ENCODE peak calls at places on chromosomes 11 and 22, in six cellular contexts. E is HCT116, B is H1, M is K562, A is GM12878, U is SK-N-SH. N is an unnamed sample.

GRCh38 chr11:29438815-29439214 is 578.0 kb downstream of the KCNA4 start:
- DNase-seq in U (no peak), E (no peak), A (no peak), M (no peak), B (no peak), N (no peak)

GRCh38 chr11:119149371-119150275 is 771 bp downstream of the ABCG4 start:
- DNase-seq in M (no peak), U (peak), A (no peak), E (no peak), B (no peak), N (no peak)

GRCh38 chr11:1531418-1531817 is 40.7 kb downstream of the DUSP8 start:
- DNase-seq in B (no peak), U (no peak), M (no peak), A (no peak), E (no peak), N (no peak)

GRCh38 chr11:23988381-23989006 is 508.4 kb upstream of the LUZP2 start:
- DNase-seq in M (no peak), E (no peak), A (no peak), B (no peak), U (no peak), N (no peak)

GRCh38 chr11:123753110-123753509 is 1.2 kb downstream of the OR6X1 start:
- DNase-seq in U (no peak), E (no peak), A (no peak), M (no peak), B (no peak), N (no peak)

GRCh38 chr11:103609117-103610066 is 427.0 kb upstream of the DDI1 start:
- DNase-seq in B (no peak), U (no peak), E (peak), A (no peak), M (no peak), N (peak)

GRCh38 chr22:29820941-29821789 is 16.9 kb downstream of the ASCC2 start:
- DNase-seq in E (peak), M (peak), B (no peak), U (peak), A (peak), N (peak)

GRCh38 chr11:59615132-59615636 is 390 bp downstream of the OSBP start:
- DNase-seq in A (no peak), E (peak), U (no peak), M (peak), B (peak), N (peak)

GRCh38 chr11:8258289-8258688 is 5.4 kb downstream of the LMO1 start:
- DNase-seq in E (no peak), U (no peak), B (no peak), M (no peak), A (no peak), N (no peak)

GRCh38 chr11:110710520-110711381 is 1.5 kb downstream of the ARHGAP20 start:
- DNase-seq in U (peak), M (no peak), E (no peak), A (no peak), B (no peak), N (peak)

GRCh38 chr11:117724104-117724503 is 72.9 kb downstream of the DSCAML1 start:
- DNase-seq in B (no peak), U (no peak), E (no peak), M (no peak), A (no peak), N (no peak)

GRCh38 chr11:422249-422656 is 7.5 kb upstream of the SIGIRR start:
- DNase-seq in U (no peak), E (no peak), B (no peak), A (no peak), M (peak), N (no peak)

GRCh38 chr11:113521737-113522517 is 46.7 kb upstream of the DRD2 start:
- DNase-seq in E (no peak), U (no peak), M (no peak), A (no peak), B (no peak), N (no peak)

GRCh38 chr11:71451596-71452353 is 1.2 kb upstream of the NADSYN1 start:
- DNase-seq in B (peak), A (no peak), M (peak), E (no peak), U (no peak), N (peak)

GRCh38 chr11:12914401-12914912 is 94.7 kb upstream of the RASSF10 start:
- DNase-seq in U (peak), B (peak), M (peak), A (no peak), E (no peak), N (peak)

GRCh38 chr22:44625981-44626687 is 75.9 kb upstream of the PRR5 start:
- DNase-seq in M (peak), B (peak), E (peak), U (peak), A (peak), N (peak)

GRCh38 chr11:60970369-60970774 is 1.1 kb upstream of the CD6 start:
- DNase-seq in E (peak), M (peak), A (no peak), B (no peak), U (peak), N (no peak)

GRCh38 chr11:117930668-117931330 is 1.6 kb upstream of the TMPRSS13 start:
- DNase-seq in A (no peak), B (no peak), U (no peak), E (no peak), M (no peak), N (no peak)

GRCh38 chr11:132888226-132888625 is 644.1 kb downstream of the OPCML start:
- DNase-seq in U (no peak), B (no peak), A (no peak), E (no peak), M (no peak), N (no peak)

GRCh38 chr11:77201370-77201769 is 73.3 kb downstream of the MYO7A start:
- DNase-seq in U (no peak), E (no peak), A (no peak), M (no peak), B (no peak), N (no peak)

GRCh38 chr11:134272381-134273316 is 3.5 kb upstream of the GLB1L3 start:
- DNase-seq in B (peak), A (no peak), E (no peak), U (peak), M (peak), N (no peak)

GRCh38 chr11:26580929-26581328 is 8.9 kb upstream of the MUC15 start:
- DNase-seq in A (no peak), M (no peak), E (no peak), B (no peak), U (no peak), N (no peak)

GRCh38 chr11:70141490-70142014 is 61.5 kb upstream of the FADD start:
- DNase-seq in B (peak), A (no peak), M (no peak), E (no peak), U (no peak), N (no peak)

GRCh38 chr11:97140885-97141494 is 751.2 kb downstream of the JRKL start:
- DNase-seq in B (no peak), E (no peak), M (peak), U (peak), A (no peak), N (peak)

GRCh38 chr11:12536566-12536965 is 137.7 kb upstream of the TEAD1 start:
- DNase-seq in A (no peak), E (no peak), U (no peak), M (no peak), B (no peak), N (no peak)

GRCh38 chr22:25235547-25236290 is 16.3 kb downstream of the CRYBB2 start:
- DNase-seq in A (no peak), E (peak), B (peak), U (peak), M (peak), N (peak)

GRCh38 chr22:24400726-24401596 is 26.4 kb upstream of the ADORA2A start:
- DNase-seq in E (no peak), A (peak), B (no peak), M (no peak), U (no peak), N (no peak)

GRCh38 chr22:19143967-19144400 is 467 bp downstream of the ESS2 start:
- DNase-seq in U (no peak), B (no peak), E (no peak), M (peak), A (no peak), N (no peak)

GRCh38 chr22:24996420-24996952 is 44.0 kb downstream of the KIAA1671 start:
- DNase-seq in A (no peak), E (peak), M (no peak), U (peak), B (peak), N (peak)

GRCh38 chr11:67264886-67265632 is 1.2 kb upstream of the GRK2 start:
- DNase-seq in E (no peak), M (no peak), A (no peak), U (no peak), B (no peak), N (no peak)
- TF ChIP-seq JUND in E (no peak), M (no peak), A (no peak), U (no peak), B (no peak), N (no peak)

DNA sequence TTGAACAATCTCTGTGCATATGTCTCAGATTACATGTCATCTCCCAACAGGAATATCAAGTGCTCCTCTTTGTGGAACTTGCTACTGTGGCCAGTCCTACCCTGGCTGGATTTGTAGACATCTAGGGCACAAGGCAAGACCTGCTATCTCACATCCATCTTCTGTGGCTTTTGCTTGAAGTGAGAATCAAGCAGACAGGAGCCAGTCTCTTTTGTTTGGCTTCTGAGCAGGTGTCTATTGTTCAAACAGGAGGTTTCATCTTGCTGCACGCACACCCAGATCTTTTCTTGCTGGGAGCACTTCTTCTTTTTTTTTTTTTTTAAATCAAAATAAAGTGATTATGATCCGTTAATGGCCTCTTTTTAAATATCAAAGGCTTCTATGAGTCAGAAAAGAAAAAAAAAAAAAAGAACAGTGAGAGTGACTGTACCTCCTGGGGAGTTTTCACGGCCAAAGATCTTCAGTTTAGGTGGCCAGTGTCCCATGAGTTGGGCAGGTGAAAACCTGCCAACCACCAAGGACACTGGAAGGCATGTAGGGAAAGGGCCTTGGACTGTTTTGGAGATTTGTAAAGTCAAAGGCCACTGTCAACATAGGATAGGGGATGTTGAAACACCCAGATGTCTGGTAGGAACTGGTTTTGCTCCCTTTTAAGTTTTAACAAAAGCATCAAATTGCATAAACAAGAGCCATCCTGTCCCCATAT is 78.1 kb downstream of the CD44 start:
- DNase-seq in U (no peak), A (no peak), E (no peak), M (no peak), B (no peak), N (no peak)
- TF ChIP-seq JUND in U (no peak), A (no peak), E (no peak), M (no peak), B (no peak), N (no peak)

GRCh38 chr11:73413246-73413645 is 37.0 kb downstream of the RELT start:
- DNase-seq in A (no peak), U (no peak), M (no peak), B (no peak), E (no peak), N (no peak)

GRCh38 chr11:73409431-73409830 is 33.2 kb downstream of the RELT start:
- DNase-seq in M (no peak), B (no peak), A (no peak), E (no peak), U (no peak), N (no peak)

GRCh38 chr11:73412308-73412707 is 36.1 kb downstream of the RELT start:
- DNase-seq in A (no peak), M (no peak), U (no peak), B (no peak), E (no peak), N (no peak)

GRCh38 chr11:73410627-73411026 is 34.4 kb downstream of the RELT start:
- DNase-seq in M (no peak), U (no peak), E (no peak), B (no peak), A (no peak), N (no peak)

GRCh38 chr11:73411031-73411430 is 34.8 kb downstream of the RELT start:
- DNase-seq in B (no peak), U (no peak), E (no peak), M (no peak), A (no peak), N (no peak)
- TF ChIP-seq JUND in B (no peak), U (no peak), E (no peak), M (no peak), A (no peak), N (no peak)

GRCh38 chr22:43566021-43566420 is 154.2 kb downstream of the MPPED1 start:
- DNase-seq in M (no peak), A (no peak), E (no peak), B (no peak), U (peak), N (peak)
- TF ChIP-seq JUND in M (no peak), A (no peak), E (no peak), B (no peak), U (no peak), N (no peak)

DNA sequence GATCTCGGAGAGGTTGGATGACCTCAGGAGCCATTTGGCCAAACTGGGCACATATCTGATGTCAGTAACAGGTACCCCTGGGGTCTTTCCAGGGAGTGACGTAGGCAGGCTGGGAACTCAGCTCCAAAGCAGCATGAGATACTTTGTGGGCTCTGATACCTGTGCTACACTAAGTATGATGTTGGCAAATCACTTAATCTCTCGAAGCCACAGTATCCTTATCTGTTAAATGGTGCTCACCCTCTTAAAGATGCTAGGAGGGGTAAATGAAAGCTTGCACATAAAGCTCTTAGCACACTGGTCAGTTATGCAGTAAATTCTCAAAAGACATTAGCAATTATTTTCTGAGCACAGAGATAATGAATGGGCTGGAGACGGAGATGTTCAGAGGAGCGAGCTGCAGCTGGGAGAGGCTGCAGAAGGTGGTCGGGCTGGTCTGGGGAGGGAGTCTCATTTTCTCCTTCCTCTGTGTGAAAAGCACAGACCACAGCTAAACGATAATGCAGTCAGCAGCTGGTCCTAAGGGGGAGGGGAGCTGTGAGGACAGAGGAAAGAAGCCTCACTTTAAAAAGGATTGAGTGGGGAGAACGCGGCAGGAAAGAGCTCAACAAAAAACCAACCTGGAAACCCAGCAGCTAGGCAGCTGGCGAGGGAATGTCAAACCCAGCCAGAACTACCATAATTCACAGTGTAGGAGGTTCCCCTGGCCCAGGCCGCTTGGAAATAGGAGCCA is 16.9 kb upstream of the DGKZ start:
- DNase-seq in U (no peak), M (no peak), B (no peak), A (no peak), E (no peak), N (no peak)
- TF ChIP-seq JUND in U (no peak), M (no peak), B (no peak), A (no peak), E (no peak), N (no peak)

DNA sequence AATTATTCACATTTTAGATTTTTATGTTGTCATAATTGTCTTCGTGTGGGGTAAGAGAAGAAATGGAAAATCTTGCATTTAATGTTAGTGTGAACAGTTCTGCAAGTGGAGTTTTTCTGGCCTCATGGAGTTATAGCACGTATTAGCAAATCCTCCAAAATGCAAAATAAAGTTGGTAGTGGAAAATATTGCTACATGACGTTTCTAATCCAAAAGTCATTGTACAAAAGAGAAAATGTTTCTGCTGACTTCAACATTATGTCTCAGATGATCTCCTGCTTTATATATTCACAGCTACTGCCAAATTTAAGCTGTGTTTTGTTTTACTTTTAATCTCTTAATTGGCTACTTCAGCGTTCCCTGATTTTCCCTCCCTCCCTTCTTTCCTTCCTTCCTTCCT is 1804.0 kb upstream of the RAG2 start:
- DNase-seq in A (no peak), M (no peak), U (no peak), E (no peak), B (no peak), N (no peak)
- TF ChIP-seq JUND in A (no peak), M (no peak), U (no peak), E (no peak), B (no peak), N (no peak)

GRCh38 chr22:37163618-37164534 is 14.2 kb upstream of the IL2RB start:
- DNase-seq in B (no peak), E (no peak), A (peak), M (no peak), U (no peak), N (no peak)
- TF ChIP-seq JUND in B (no peak), E (no peak), A (no peak), M (no peak), U (no peak), N (no peak)